ENCODE peak calls at places on chromosomes 6 and 20, in seven cellular contexts. L, N, C, W, A, D and U are unnamed samples.

GRCh38 chr6:41371992-41372525 is 36.7 kb downstream of the NCR2 start:
- DNase-seq in L (no peak), N (peak; percentile 54), C (no peak), W (peak; percentile 66), A (peak; percentile 46), D (peak; percentile 52), U (no peak)

GRCh38 chr6:152401978-152402377 is 235.2 kb downstream of the SYNE1 start:
- DNase-seq in L (peak; percentile 43), N (no peak), C (no peak), W (no peak), A (no peak), D (no peak), U (peak; percentile 13)

GRCh38 chr6:35203680-35204079 is 10.1 kb upstream of the SCUBE3 start:
- DNase-seq in L (no peak), N (no peak), C (no peak), W (no peak), A (no peak), D (no peak), U (no peak)

GRCh38 chr20:58097943-58098342 is 130.5 kb downstream of the ANKRD60 start:
- DNase-seq in L (no peak), N (peak; percentile 10), C (no peak), W (no peak), A (no peak), D (no peak), U (no peak)

GRCh38 chr6:76697585-76697984 is 625.1 kb upstream of the IMPG1 start:
- DNase-seq in L (no peak), N (no peak), C (no peak), W (peak; percentile 86), A (no peak), D (peak; percentile 22), U (peak; percentile 18)

GRCh38 chr6:93790976-93791375 is 371.6 kb upstream of the EPHA7 start:
- DNase-seq in L (no peak), N (no peak), C (no peak), W (no peak), A (no peak), D (no peak), U (no peak)

GRCh38 chr6:139533573-139534471 is 159.4 kb upstream of the CITED2 start:
- DNase-seq in L (peak; percentile 27), N (no peak), C (no peak), W (peak; percentile 73), A (no peak), D (peak; percentile 92), U (peak; percentile 83)

GRCh38 chr20:61753196-61753942 is 312.3 kb downstream of the TAF4 start:
- DNase-seq in L (peak; percentile 13), N (no peak), C (no peak), W (peak; percentile 83), A (no peak), D (peak; percentile 86), U (peak; percentile 55)

GRCh38 chr6:92541457-92542060 is 877.8 kb downstream of the EPHA7 start:
- DNase-seq in L (no peak), N (no peak), C (no peak), W (peak; percentile 13), A (no peak), D (peak; percentile 25), U (no peak)

GRCh38 chr6:219641-220198 is 72.6 kb upstream of the DUSP22 start:
- DNase-seq in L (no peak), N (no peak), C (no peak), W (peak; percentile 59), A (peak; percentile 65), D (peak; percentile 61), U (peak; percentile 66)

GRCh38 chr20:38082894-38083293 is 49.3 kb downstream of the RPRD1B start:
- DNase-seq in L (no peak), N (no peak), C (no peak), W (no peak), A (no peak), D (no peak), U (no peak)

GRCh38 chr20:9609892-9610502 is 95.6 kb downstream of the LAMP5 start:
- DNase-seq in L (peak; percentile 64), N (peak; percentile 73), C (peak; percentile 84), W (peak; percentile 77), A (peak; percentile 73), D (peak; percentile 67), U (peak; percentile 71)

GRCh38 chr6:47083586-47084047 is 41.5 kb upstream of the ADGRF1 start:
- DNase-seq in L (no peak), N (no peak), C (no peak), W (no peak), A (no peak), D (peak; percentile 97), U (peak; percentile 36)

GRCh38 chr6:42696526-42697267 is 25.7 kb downstream of the PRPH2 start:
- DNase-seq in L (no peak), N (no peak), C (no peak), W (no peak), A (no peak), D (no peak), U (peak; percentile 71)

GRCh38 chr6:42694586-42694985 is 27.8 kb downstream of the PRPH2 start:
- DNase-seq in L (no peak), N (no peak), C (no peak), W (no peak), A (no peak), D (no peak), U (peak; percentile 67)

GRCh38 chr6:42692151-42692911 is 30.1 kb downstream of the PRPH2 start:
- DNase-seq in L (no peak), N (no peak), C (no peak), W (peak; percentile 62), A (no peak), D (peak; percentile 67), U (peak; percentile 80)

GRCh38 chr6:42690872-42691271 is 31.5 kb downstream of the PRPH2 start:
- DNase-seq in L (no peak), N (no peak), C (no peak), W (no peak), A (no peak), D (no peak), U (no peak)

GRCh38 chr6:42693725-42694323 is 28.6 kb downstream of the PRPH2 start:
- DNase-seq in L (no peak), N (no peak), C (no peak), W (no peak), A (no peak), D (no peak), U (no peak)
- H2AK5ac ChIP-seq in L (no peak overlapping the region), N (no peak overlapping the region), C (no peak overlapping the region), W (no peak overlapping the region), A (no peak overlapping the region), D (no peak overlapping the region), U (peak overlapping the region; percentile 7)

GRCh38 chr20:19743650-19744015 is 14.4 kb upstream of the RIN2 start:
- DNase-seq in L (no peak), N (no peak), C (no peak), W (no peak), A (no peak), D (no peak), U (no peak)

GRCh38 chr20:19742974-19743649 is 14.9 kb upstream of the RIN2 start:
- DNase-seq in L (peak; percentile 19), N (no peak), C (no peak), W (peak; percentile 14), A (no peak), D (no peak), U (no peak)

GRCh38 chr20:19739351-19739750 is 18.7 kb upstream of the RIN2 start:
- DNase-seq in L (no peak), N (no peak), C (no peak), W (no peak), A (no peak), D (no peak), U (no peak)

GRCh38 chr20:19740503-19740902 is 17.6 kb upstream of the RIN2 start:
- DNase-seq in L (no peak), N (no peak), C (no peak), W (no peak), A (no peak), D (no peak), U (no peak)

GRCh38 chr20:19741914-19742313 is 16.1 kb upstream of the RIN2 start:
- DNase-seq in L (no peak), N (no peak), C (no peak), W (no peak), A (no peak), D (no peak), U (no peak)
- H2AK5ac ChIP-seq in L (no peak overlapping the region), N (no peak overlapping the region), C (no peak overlapping the region), W (no peak overlapping the region), A (no peak overlapping the region), D (no peak overlapping the region), U (no peak overlapping the region)

GRCh38 chr20:52569201-52569600 is 377.6 kb upstream of the ZFP64 start:
- DNase-seq in L (no peak), N (no peak), C (no peak), W (no peak), A (no peak), D (peak; percentile 22), U (no peak)

GRCh38 chr20:52578559-52578958 is 387.0 kb upstream of the ZFP64 start:
- DNase-seq in L (no peak), N (no peak), C (no peak), W (no peak), A (no peak), D (no peak), U (no peak)

GRCh38 chr20:52577696-52578095 is 386.1 kb upstream of the ZFP64 start:
- DNase-seq in L (no peak), N (no peak), C (no peak), W (no peak), A (no peak), D (no peak), U (no peak)

DNA sequence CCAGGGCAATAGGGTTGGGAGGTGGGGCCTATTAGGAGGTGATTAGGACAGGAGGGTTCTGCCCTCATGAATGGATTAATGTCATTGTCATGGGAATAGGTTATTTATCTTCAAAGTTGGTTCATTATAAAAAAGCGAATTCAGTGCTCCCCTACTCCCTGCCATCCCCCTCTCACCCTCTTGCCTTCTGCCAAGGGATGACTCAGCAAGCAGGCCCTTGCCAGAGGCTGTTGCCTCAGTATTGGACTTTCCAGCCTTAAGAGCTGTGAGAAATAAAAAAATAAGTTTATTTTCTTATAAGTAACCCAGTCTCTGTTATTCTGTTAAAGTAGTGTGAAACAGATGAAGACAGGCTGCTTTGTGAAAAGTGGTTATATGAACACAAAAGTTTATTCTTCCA is 381.1 kb upstream of the ZFP64 start:
- DNase-seq in L (no peak), N (no peak), C (no peak), W (no peak), A (no peak), D (no peak), U (peak; percentile 5)
- H2AK5ac ChIP-seq in L (no peak overlapping the region), N (no peak overlapping the region), C (no peak overlapping the region), W (no peak overlapping the region), A (no peak overlapping the region), D (no peak overlapping the region), U (no peak overlapping the region)

DNA sequence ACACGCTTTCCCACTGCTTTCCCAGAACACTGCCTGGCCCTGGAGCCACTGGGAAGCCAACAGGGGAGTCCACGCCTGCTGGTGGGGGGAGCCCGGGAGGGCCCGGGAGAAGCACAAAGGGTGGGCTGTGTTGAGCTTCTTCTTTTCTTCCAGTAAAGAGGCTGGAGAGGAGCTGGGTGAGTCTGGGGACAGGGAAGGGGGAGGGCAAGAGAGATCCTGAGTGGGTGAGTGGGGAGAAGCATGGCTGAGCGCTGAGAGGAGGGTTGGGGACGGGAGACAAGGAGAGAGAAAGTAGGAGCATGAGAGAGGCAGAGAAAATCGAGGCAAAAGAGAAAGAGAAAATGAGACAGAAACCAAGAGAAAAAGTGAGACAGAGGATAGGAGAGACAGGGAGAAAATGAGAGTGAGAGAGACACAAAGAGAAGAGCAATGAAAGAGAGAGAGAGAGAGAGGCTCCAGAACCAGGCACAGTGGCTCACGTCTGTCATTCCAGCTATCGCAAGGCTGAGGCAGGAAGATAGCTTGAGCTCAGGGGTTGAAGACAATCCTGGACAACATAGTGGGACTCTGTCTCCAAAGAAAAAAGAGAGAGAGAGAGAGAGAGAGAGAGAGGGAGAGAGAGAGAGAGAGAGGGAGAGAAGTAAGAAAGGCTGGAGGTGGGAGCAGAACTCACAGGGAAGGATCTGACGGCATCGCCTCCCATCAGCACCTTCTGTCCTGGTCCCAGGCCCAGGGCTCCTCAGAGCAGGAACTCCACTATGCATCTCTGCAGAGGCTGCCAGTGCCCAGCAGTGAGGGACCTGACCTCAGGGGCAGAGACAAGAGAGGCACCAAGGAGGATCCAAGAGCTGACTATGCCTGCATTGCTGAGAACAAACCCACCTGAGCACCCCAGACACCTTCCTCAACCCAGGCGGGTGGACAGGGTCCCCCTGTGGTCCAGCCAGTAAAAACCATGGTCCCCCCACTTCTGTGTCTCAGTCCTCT is 2.0 kb downstream of the LST1 start:
- DNase-seq in L (no peak), N (no peak), C (no peak), W (no peak), A (no peak), D (no peak), U (no peak)
- H2AK5ac ChIP-seq in L (no peak overlapping the region), N (no peak overlapping the region), C (peak overlapping the region; percentile 70), W (no peak overlapping the region), A (no peak overlapping the region), D (no peak overlapping the region), U (no peak overlapping the region)